ENCODE peak calls at places on chromosome 2, in ten cellular contexts. One of them, this sample, is unnamed.
A peak's percentile ranks its signal among the peaks of the same experiment; 100 is the strongest.

GRCh38 chr2:27796991-27797752 is 25.7 kb downstream of the MRPL33 start:
- DNase-seq in astrocyte: no peak
- DNase-seq in HCT116: no peak
- DNase-seq in IMR-90: no peak
- DNase-seq in H9: no peak
- DNase-seq in SK-N-SH: no peak
- DNase-seq in H1: no peak
- DNase-seq in GM23248: no peak
- DNase-seq in neuronal stem cell: no peak
- DNase-seq in OCI-LY7: no peak
- DNase-seq in this sample: no peak

GRCh38 chr2:113174369-113174735 is 581 bp downstream of the PSD4 start:
- DNase-seq in astrocyte: no peak
- DNase-seq in HCT116: no peak
- DNase-seq in IMR-90: no peak
- DNase-seq in H9: no peak
- DNase-seq in SK-N-SH: no peak
- DNase-seq in H1: no peak
- DNase-seq in GM23248: no peak
- DNase-seq in neuronal stem cell: no peak
- DNase-seq in OCI-LY7: peak; percentile 53
- DNase-seq in this sample: no peak

GRCh38 chr2:150486539-150487484 is 655 bp downstream of the RND3 start:
- DNase-seq in astrocyte: no peak
- DNase-seq in HCT116: no peak
- DNase-seq in IMR-90: peak; percentile 24
- DNase-seq in H9: peak; percentile 33
- DNase-seq in SK-N-SH: peak; percentile 65
- DNase-seq in H1: no peak
- DNase-seq in GM23248: peak; percentile 69
- DNase-seq in neuronal stem cell: peak; percentile 47
- DNase-seq in OCI-LY7: no peak
- DNase-seq in this sample: peak; percentile 66

GRCh38 chr2:205607146-205607545 is 75.2 kb upstream of the NRP2 start:
- DNase-seq in astrocyte: no peak
- DNase-seq in HCT116: no peak
- DNase-seq in IMR-90: no peak
- DNase-seq in H9: no peak
- DNase-seq in SK-N-SH: no peak
- DNase-seq in H1: no peak
- DNase-seq in GM23248: no peak
- DNase-seq in neuronal stem cell: no peak
- DNase-seq in OCI-LY7: no peak
- DNase-seq in this sample: no peak

GRCh38 chr2:156537147-156537546 is 101.0 kb downstream of the GPD2 start:
- DNase-seq in astrocyte: peak; percentile 69
- DNase-seq in HCT116: no peak
- DNase-seq in IMR-90: peak; percentile 34
- DNase-seq in H9: no peak
- DNase-seq in SK-N-SH: no peak
- DNase-seq in H1: no peak
- DNase-seq in GM23248: peak; percentile 75
- DNase-seq in neuronal stem cell: no peak
- DNase-seq in OCI-LY7: no peak
- DNase-seq in this sample: no peak

GRCh38 chr2:178946494-178946893 is 103.4 kb downstream of the CCDC141 start:
- DNase-seq in astrocyte: no peak
- DNase-seq in HCT116: no peak
- DNase-seq in IMR-90: no peak
- DNase-seq in H9: no peak
- DNase-seq in SK-N-SH: no peak
- DNase-seq in H1: no peak
- DNase-seq in GM23248: no peak
- DNase-seq in neuronal stem cell: no peak
- DNase-seq in OCI-LY7: no peak
- DNase-seq in this sample: no peak

GRCh38 chr2:151728736-151729415 is 5.4 kb downstream of the NEB start:
- DNase-seq in astrocyte: no peak
- DNase-seq in HCT116: no peak
- DNase-seq in IMR-90: no peak
- DNase-seq in H9: no peak
- DNase-seq in SK-N-SH: no peak
- DNase-seq in H1: no peak
- DNase-seq in GM23248: no peak
- DNase-seq in neuronal stem cell: no peak
- DNase-seq in OCI-LY7: no peak
- DNase-seq in this sample: no peak

GRCh38 chr2:36562973-36563532 is 34.9 kb downstream of the FEZ2 start:
- DNase-seq in astrocyte: peak; percentile 27
- DNase-seq in HCT116: no peak
- DNase-seq in IMR-90: peak; percentile 50
- DNase-seq in H9: no peak
- DNase-seq in SK-N-SH: no peak
- DNase-seq in H1: no peak
- DNase-seq in GM23248: peak; percentile 73
- DNase-seq in neuronal stem cell: no peak
- DNase-seq in OCI-LY7: no peak
- DNase-seq in this sample: no peak

GRCh38 chr2:230244211-230244610 is 18.7 kb downstream of the SP140 start:
- DNase-seq in astrocyte: no peak
- DNase-seq in HCT116: no peak
- DNase-seq in IMR-90: no peak
- DNase-seq in H9: no peak
- DNase-seq in SK-N-SH: no peak
- DNase-seq in H1: no peak
- DNase-seq in GM23248: no peak
- DNase-seq in neuronal stem cell: no peak
- DNase-seq in OCI-LY7: no peak
- DNase-seq in this sample: no peak

GRCh38 chr2:113178069-113178468 is 4.3 kb downstream of the PSD4 start:
- DNase-seq in astrocyte: no peak
- DNase-seq in HCT116: no peak
- DNase-seq in IMR-90: no peak
- DNase-seq in H9: no peak
- DNase-seq in SK-N-SH: no peak
- DNase-seq in H1: no peak
- DNase-seq in GM23248: no peak
- DNase-seq in neuronal stem cell: no peak
- DNase-seq in OCI-LY7: no peak
- DNase-seq in this sample: no peak

GRCh38 chr2:39304729-39305128 is 61.0 kb upstream of the CDKL4 start:
- DNase-seq in astrocyte: no peak
- DNase-seq in HCT116: no peak
- DNase-seq in IMR-90: no peak
- DNase-seq in H9: no peak
- DNase-seq in SK-N-SH: no peak
- DNase-seq in H1: no peak
- DNase-seq in GM23248: no peak
- DNase-seq in neuronal stem cell: no peak
- DNase-seq in OCI-LY7: no peak
- DNase-seq in this sample: no peak

GRCh38 chr2:182649316-182649715 is 66.7 kb upstream of the DNAJC10 start:
- DNase-seq in astrocyte: peak; percentile 24
- DNase-seq in HCT116: peak; percentile 21
- DNase-seq in IMR-90: peak; percentile 46
- DNase-seq in H9: peak; percentile 60
- DNase-seq in SK-N-SH: peak; percentile 38
- DNase-seq in H1: no peak
- DNase-seq in GM23248: peak; percentile 56
- DNase-seq in neuronal stem cell: peak; percentile 12
- DNase-seq in OCI-LY7: peak; percentile 26
- DNase-seq in this sample: peak; percentile 71

GRCh38 chr2:171893196-171893823 is 734 bp downstream of the SLC25A12 start:
- DNase-seq in astrocyte: no peak
- DNase-seq in HCT116: no peak
- DNase-seq in IMR-90: no peak
- DNase-seq in H9: no peak
- DNase-seq in SK-N-SH: peak; percentile 33
- DNase-seq in H1: no peak
- DNase-seq in GM23248: peak; percentile 47
- DNase-seq in neuronal stem cell: no peak
- DNase-seq in OCI-LY7: peak; percentile 5
- DNase-seq in this sample: no peak

GRCh38 chr2:49154891-49155290 is 576 bp upstream of the FSHR start:
- DNase-seq in astrocyte: no peak
- DNase-seq in HCT116: no peak
- DNase-seq in IMR-90: no peak
- DNase-seq in H9: no peak
- DNase-seq in SK-N-SH: no peak
- DNase-seq in H1: no peak
- DNase-seq in GM23248: no peak
- DNase-seq in neuronal stem cell: no peak
- DNase-seq in OCI-LY7: no peak
- DNase-seq in this sample: no peak

GRCh38 chr2:40451926-40452605 is at the start of gene SLC8A1:
- DNase-seq in astrocyte: peak; percentile 29
- DNase-seq in HCT116: no peak
- DNase-seq in IMR-90: peak; percentile 49
- DNase-seq in H9: peak; percentile 49
- DNase-seq in SK-N-SH: peak; percentile 93
- DNase-seq in H1: no peak
- DNase-seq in GM23248: peak; percentile 78
- DNase-seq in neuronal stem cell: peak; percentile 51
- DNase-seq in OCI-LY7: peak; percentile 44
- DNase-seq in this sample: peak; percentile 82
- H2AFZ ChIP-seq in astrocyte: peak within 1 kb of the TSS; percentile 83
- H2AFZ ChIP-seq in HCT116: no peak within 1 kb of the TSS
- H2AFZ ChIP-seq in IMR-90: peak within 1 kb of the TSS; percentile 90
- H2AFZ ChIP-seq in H9: no peak within 1 kb of the TSS
- H2AFZ ChIP-seq in SK-N-SH: peak within 1 kb of the TSS; percentile 90
- H2AFZ ChIP-seq in H1: peak within 1 kb of the TSS; percentile 88
- H2AFZ ChIP-seq in GM23248: peak within 1 kb of the TSS; percentile 94
- H2AFZ ChIP-seq in neuronal stem cell: peak within 1 kb of the TSS; percentile 98
- H2AFZ ChIP-seq in OCI-LY7: peak within 1 kb of the TSS; percentile 51
- H2AFZ ChIP-seq in this sample: peak within 1 kb of the TSS; percentile 96

DNA sequence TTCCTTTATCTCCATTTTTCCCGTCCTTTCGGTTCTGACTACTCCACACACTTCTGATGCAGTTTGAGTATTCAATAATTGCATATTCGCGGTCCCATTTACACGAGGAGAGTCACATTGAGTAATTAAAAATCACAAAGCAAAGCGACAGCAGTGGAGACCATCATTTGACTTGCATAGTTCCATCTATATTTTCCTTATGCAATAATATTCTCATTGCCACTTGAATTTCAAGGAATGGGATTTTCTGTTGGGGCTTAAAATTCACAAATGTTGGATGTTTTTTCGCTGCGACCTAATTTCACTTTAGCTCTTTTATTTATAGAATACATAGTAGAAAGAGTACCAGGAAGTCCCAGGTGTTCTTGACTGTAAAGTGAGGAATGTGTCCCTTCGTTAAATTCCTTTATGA is 186.8 kb downstream of the ZEB2 start:
- DNase-seq in astrocyte: no peak
- DNase-seq in HCT116: no peak
- DNase-seq in IMR-90: no peak
- DNase-seq in H9: no peak
- DNase-seq in SK-N-SH: no peak
- DNase-seq in H1: no peak
- DNase-seq in GM23248: no peak
- DNase-seq in neuronal stem cell: no peak
- DNase-seq in OCI-LY7: no peak
- DNase-seq in this sample: no peak
- H2AFZ ChIP-seq in astrocyte: peak overlapping the region; percentile 90
- H2AFZ ChIP-seq in HCT116: peak overlapping the region; percentile 63
- H2AFZ ChIP-seq in IMR-90: peak overlapping the region; percentile 94
- H2AFZ ChIP-seq in H9: peak overlapping the region; percentile 46
- H2AFZ ChIP-seq in SK-N-SH: peak overlapping the region; percentile 89
- H2AFZ ChIP-seq in H1: peak overlapping the region; percentile 95
- H2AFZ ChIP-seq in GM23248: peak overlapping the region; percentile 89
- H2AFZ ChIP-seq in neuronal stem cell: peak overlapping the region; percentile 81
- H2AFZ ChIP-seq in OCI-LY7: peak overlapping the region; percentile 89
- H2AFZ ChIP-seq in this sample: peak overlapping the region; percentile 96

DNA sequence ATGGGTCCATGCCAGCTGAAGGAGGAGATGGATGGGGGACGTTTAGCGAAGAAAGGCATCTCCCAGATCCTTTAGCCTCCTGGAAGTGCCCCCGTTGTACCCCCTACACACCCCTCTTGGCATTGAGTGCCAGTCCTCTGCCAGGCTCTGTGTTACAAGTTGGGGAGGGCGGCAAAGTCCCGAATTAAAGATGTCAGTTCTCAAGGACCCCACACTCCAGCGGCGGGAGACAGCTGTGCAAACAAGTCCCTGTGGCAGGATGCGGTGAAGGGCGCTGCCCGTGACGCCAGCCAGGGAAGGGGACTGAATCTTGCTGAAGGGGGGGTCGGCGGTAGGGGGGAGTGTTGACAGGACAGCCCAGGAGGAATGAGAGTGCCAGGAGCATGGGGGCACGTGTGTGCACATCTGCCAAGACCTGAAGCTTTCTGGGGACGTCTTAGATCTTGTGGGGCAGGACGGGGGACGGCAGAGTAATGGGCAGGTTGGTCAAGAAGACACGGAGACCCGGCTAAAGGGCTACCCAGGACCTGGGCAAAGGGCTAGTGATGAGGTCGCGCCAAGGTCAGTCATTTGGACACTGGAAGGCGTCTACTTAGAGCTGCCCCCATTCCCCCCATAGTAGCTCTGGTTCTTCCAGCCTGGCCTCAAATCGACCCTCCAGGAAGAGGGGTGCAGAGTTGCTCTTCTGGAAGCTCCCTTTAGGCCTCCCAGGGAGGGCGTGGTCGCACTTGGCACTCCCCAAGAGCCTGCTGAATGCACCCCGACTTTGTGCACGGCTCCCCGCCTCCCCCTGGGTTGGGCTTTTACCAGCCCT is 2.8 kb upstream of the CTDSP1 start:
- DNase-seq in astrocyte: peak; percentile 53
- DNase-seq in HCT116: no peak
- DNase-seq in IMR-90: peak; percentile 67
- DNase-seq in H9: peak; percentile 55
- DNase-seq in SK-N-SH: peak; percentile 54
- DNase-seq in H1: no peak
- DNase-seq in GM23248: peak; percentile 69
- DNase-seq in neuronal stem cell: peak; percentile 38
- DNase-seq in OCI-LY7: peak; percentile 82
- DNase-seq in this sample: peak; percentile 50
- H2AFZ ChIP-seq in astrocyte: peak overlapping the region; percentile 97
- H2AFZ ChIP-seq in HCT116: no peak overlapping the region
- H2AFZ ChIP-seq in IMR-90: peak overlapping the region; percentile 97
- H2AFZ ChIP-seq in H9: no peak overlapping the region
- H2AFZ ChIP-seq in SK-N-SH: peak overlapping the region; percentile 93
- H2AFZ ChIP-seq in H1: no peak overlapping the region
- H2AFZ ChIP-seq in GM23248: peak overlapping the region; percentile 94
- H2AFZ ChIP-seq in neuronal stem cell: peak overlapping the region; percentile 99
- H2AFZ ChIP-seq in OCI-LY7: peak overlapping the region; percentile 66
- H2AFZ ChIP-seq in this sample: no peak overlapping the region

DNA sequence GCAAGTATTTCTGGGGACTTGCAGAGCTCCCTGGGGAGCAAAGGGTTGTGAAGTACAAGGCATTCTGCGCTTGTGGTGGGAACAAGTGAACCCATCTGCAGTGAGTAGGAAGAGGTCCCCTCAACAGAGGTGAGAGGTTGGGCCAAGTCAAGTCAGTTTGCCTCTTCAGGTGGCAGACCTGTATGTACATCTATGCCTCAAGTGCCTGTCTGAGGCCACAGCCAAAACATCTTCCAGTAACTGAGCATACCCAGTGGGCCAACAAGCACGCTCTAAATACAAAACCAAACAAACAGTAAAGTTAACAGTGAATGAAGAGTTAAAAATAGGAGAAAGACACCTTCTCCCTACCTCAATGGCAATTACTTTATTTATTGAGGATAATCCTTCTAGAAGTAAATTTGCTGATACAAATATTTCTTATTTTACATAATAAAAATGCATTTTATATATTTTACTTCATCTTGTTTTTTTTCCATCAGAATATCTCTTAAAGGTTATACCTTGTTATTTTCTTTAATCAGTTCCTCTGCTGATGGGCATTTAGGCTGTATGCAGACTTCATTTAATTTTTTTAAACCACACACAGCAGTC is 2.5 kb downstream of the GYPC start:
- DNase-seq in astrocyte: no peak
- DNase-seq in HCT116: no peak
- DNase-seq in IMR-90: no peak
- DNase-seq in H9: peak; percentile 28
- DNase-seq in SK-N-SH: no peak
- DNase-seq in H1: no peak
- DNase-seq in GM23248: no peak
- DNase-seq in neuronal stem cell: no peak
- DNase-seq in OCI-LY7: peak; percentile 49
- DNase-seq in this sample: no peak
- H2AFZ ChIP-seq in astrocyte: no peak overlapping the region
- H2AFZ ChIP-seq in HCT116: peak overlapping the region; percentile 85
- H2AFZ ChIP-seq in IMR-90: peak overlapping the region; percentile 51
- H2AFZ ChIP-seq in H9: no peak overlapping the region
- H2AFZ ChIP-seq in SK-N-SH: no peak overlapping the region
- H2AFZ ChIP-seq in H1: no peak overlapping the region
- H2AFZ ChIP-seq in GM23248: no peak overlapping the region
- H2AFZ ChIP-seq in neuronal stem cell: peak overlapping the region; percentile 82
- H2AFZ ChIP-seq in OCI-LY7: peak overlapping the region; percentile 82
- H2AFZ ChIP-seq in this sample: no peak overlapping the region